ENCODE peak calls at places on chromosomes 3 and 15, in six cellular contexts. V is WERI-Rb-1, M is hepatocyte, W is pancreas, E is ovary, Q is upper lobe of right lung. C is an unnamed sample.
A peak's percentile ranks its signal among the peaks of the same experiment; 100 is the strongest.

GRCh38 chr3:194808709-194809108 is 123.0 kb downstream of the FAM43A start:
- DNase-seq in V (no peak), M (no peak), W (no peak), E (no peak), Q (no peak), C (peak; percentile 95)

GRCh38 chr15:40591310-40591845 is 2.7 kb upstream of the KNL1 start:
- DNase-seq in V (no peak), M (peak; percentile 23), W (no peak), E (no peak), Q (no peak), C (no peak)

GRCh38 chr3:110576962-110577361 is 494.7 kb upstream of the NECTIN3 start:
- DNase-seq in V (no peak), M (peak; percentile 20), W (no peak), E (no peak), Q (no peak), C (peak; percentile 72)

GRCh38 chr3:124600765-124601164 is 129.5 kb upstream of the UMPS start:
- DNase-seq in V (no peak), M (no peak), W (no peak), E (no peak), Q (no peak), C (no peak)

GRCh38 chr3:154178172-154178571 is 57.0 kb downstream of the ARHGEF26 start:
- DNase-seq in V (no peak), M (no peak), W (no peak), E (no peak), Q (no peak), C (no peak)

GRCh38 chr15:49406352-49407118 is 16.5 kb upstream of the FGF7 start:
- DNase-seq in V (no peak), M (no peak), W (no peak), E (no peak), Q (peak; percentile 55), C (no peak)

GRCh38 chr15:48592929-48593328 is 52.6 kb downstream of the FBN1 start:
- DNase-seq in V (no peak), M (no peak), W (no peak), E (no peak), Q (no peak), C (no peak)

GRCh38 chr3:46065751-46066256 is 38.5 kb upstream of the XCR1 start:
- DNase-seq in V (no peak), M (no peak), W (no peak), E (no peak), Q (no peak), C (no peak)

GRCh38 chr3:66581261-66581660 is 80.4 kb upstream of the LRIG1 start:
- DNase-seq in V (no peak), M (no peak), W (no peak), E (no peak), Q (no peak), C (no peak)

GRCh38 chr3:134249935-134250716 is 533 bp downstream of the RYK start:
- DNase-seq in V (peak; percentile 64), M (peak; percentile 79), W (peak; percentile 68), E (peak; percentile 56), Q (peak; percentile 87), C (peak; percentile 58)

GRCh38 chr3:14146381-14147062 is 21.7 kb downstream of the TMEM43 start:
- DNase-seq in V (peak; percentile 3), M (no peak), W (no peak), E (no peak), Q (no peak), C (no peak)

GRCh38 chr15:48391950-48392349 is 60.7 kb downstream of the DUT start:
- DNase-seq in V (no peak), M (no peak), W (no peak), E (no peak), Q (no peak), C (no peak)

GRCh38 chr3:181103605-181104004 is 114.1 kb upstream of the DNAJC19 start:
- DNase-seq in V (peak; percentile 47), M (peak; percentile 19), W (no peak), E (no peak), Q (no peak), C (peak; percentile 3)

GRCh38 chr3:132354916-132355702 is 37.9 kb downstream of the ACP3 start:
- DNase-seq in V (no peak), M (no peak), W (no peak), E (no peak), Q (no peak), C (peak; percentile 30)

GRCh38 chr15:74385442-74386132 is 18.1 kb upstream of the CYP11A1 start:
- DNase-seq in V (peak; percentile 26), M (no peak), W (no peak), E (no peak), Q (no peak), C (peak; percentile 41)

GRCh38 chr15:99371180-99372103 is 120.2 kb downstream of the LRRC28 start:
- DNase-seq in V (no peak), M (no peak), W (no peak), E (no peak), Q (no peak), C (no peak)

GRCh38 chr3:18444597-18445420 is 19.7 kb upstream of the SATB1 start:
- DNase-seq in V (peak; percentile 57), M (peak; percentile 89), W (peak; percentile 72), E (peak; percentile 67), Q (peak; percentile 89), C (peak; percentile 45)

GRCh38 chr3:71958533-71958932 is 173.6 kb upstream of the PROK2 start:
- DNase-seq in V (no peak), M (no peak), W (no peak), E (no peak), Q (no peak), C (no peak)

GRCh38 chr3:157159037-157159761 is 748 bp downstream of the CCNL1 start:
- DNase-seq in V (peak; percentile 70), M (peak; percentile 85), W (peak; percentile 73), E (peak; percentile 63), Q (peak; percentile 90), C (peak; percentile 37)

GRCh38 chr3:70980646-70981031 is 602.9 kb downstream of the FOXP1 start:
- DNase-seq in V (no peak), M (no peak), W (no peak), E (no peak), Q (no peak), C (no peak)

GRCh38 chr15:73686781-73687256 is 2.6 kb downstream of the CD276 start:
- DNase-seq in V (peak; percentile 33), M (peak; percentile 65), W (no peak), E (no peak), Q (no peak), C (peak; percentile 71)

GRCh38 chr3:71057526-71057894 is 526.0 kb downstream of the FOXP1 start:
- DNase-seq in V (no peak), M (no peak), W (no peak), E (no peak), Q (no peak), C (peak; percentile 38)

GRCh38 chr3:149547954-149548728 is 73.6 kb downstream of the TM4SF4 start:
- DNase-seq in V (no peak), M (peak; percentile 65), W (peak; percentile 65), E (peak; percentile 71), Q (no peak), C (peak; percentile 20)

GRCh38 chr3:41673643-41674042 is 288.3 kb downstream of the ULK4 start:
- DNase-seq in V (no peak), M (no peak), W (no peak), E (no peak), Q (no peak), C (no peak)

GRCh38 chr3:9028134-9028533 is 64.9 kb upstream of the RAD18 start:
- DNase-seq in V (no peak), M (peak; percentile 64), W (peak; percentile 89), E (peak; percentile 93), Q (peak; percentile 91), C (no peak)

GRCh38 chr3:154901263-154901662 is 178.9 kb upstream of the MME start:
- DNase-seq in V (no peak), M (no peak), W (no peak), E (no peak), Q (no peak), C (no peak)

GRCh38 chr3:48879994-48880377 is 18.7 kb downstream of the SLC25A20 start:
- DNase-seq in V (no peak), M (no peak), W (no peak), E (no peak), Q (no peak), C (no peak)

GRCh38 chr3:185943363-185944106 is 5.7 kb upstream of the TRA2B start:
- DNase-seq in V (peak; percentile 81), M (peak; percentile 92), W (peak; percentile 92), E (peak; percentile 85), Q (peak; percentile 90), C (peak; percentile 75)
- H3K27ac ChIP-seq in V (no peak overlapping the region), M (peak overlapping the region; percentile 23), W (peak overlapping the region; percentile 67), E (no peak overlapping the region), Q (peak overlapping the region; percentile 26), C (peak overlapping the region; percentile 59)

GRCh38 chr15:57607570-57608000 is 15.9 kb downstream of the MYZAP start:
- DNase-seq in V (no peak), M (peak; percentile 85), W (peak; percentile 70), E (no peak), Q (peak; percentile 78), C (peak; percentile 83)

GRCh38 chr15:57611938-57612337 is 20.2 kb downstream of the MYZAP start:
- DNase-seq in V (no peak), M (peak; percentile 65), W (peak; percentile 82), E (no peak), Q (no peak), C (peak; percentile 79)

GRCh38 chr15:57611119-57611518 is 19.4 kb downstream of the MYZAP start:
- DNase-seq in V (no peak), M (peak; percentile 81), W (no peak), E (no peak), Q (no peak), C (no peak)

GRCh38 chr15:57606816-57607215 is 15.1 kb downstream of the MYZAP start:
- DNase-seq in V (peak; percentile 73), M (no peak), W (no peak), E (no peak), Q (no peak), C (no peak)

GRCh38 chr15:57610130-57610529 is 18.4 kb downstream of the MYZAP start:
- DNase-seq in V (no peak), M (peak; percentile 89), W (peak; percentile 83), E (peak; percentile 71), Q (no peak), C (peak; percentile 62)
- TF ChIP-seq CTCF in V (no peak), M (no peak), W (no peak), E (no peak), Q (no peak), C (no peak)

GRCh38 chr3:177642042-177642441 is 444.8 kb upstream of the TBL1XR1 start:
- DNase-seq in V (no peak), M (no peak), W (no peak), E (no peak), Q (no peak), C (no peak)
- H3K27ac ChIP-seq in V (peak overlapping the region; percentile 16), M (no peak overlapping the region), W (no peak overlapping the region), E (no peak overlapping the region), Q (peak overlapping the region; percentile 27), C (no peak overlapping the region)

GRCh38 chr15:71106802-71107500 is 8.3 kb upstream of the THSD4 start:
- DNase-seq in V (no peak), M (no peak), W (no peak), E (no peak), Q (no peak), C (no peak)

GRCh38 chr15:71107501-71107815 is 7.8 kb upstream of the THSD4 start:
- DNase-seq in V (no peak), M (no peak), W (no peak), E (no peak), Q (no peak), C (no peak)

GRCh38 chr15:71110800-71111565 is 4.3 kb upstream of the THSD4 start:
- DNase-seq in V (no peak), M (no peak), W (no peak), E (no peak), Q (no peak), C (no peak)

GRCh38 chr15:71109890-71110289 is 5.4 kb upstream of the THSD4 start:
- DNase-seq in V (peak; percentile 52), M (no peak), W (no peak), E (no peak), Q (no peak), C (no peak)

GRCh38 chr15:71109130-71109529 is 6.1 kb upstream of the THSD4 start:
- DNase-seq in V (no peak), M (no peak), W (no peak), E (no peak), Q (no peak), C (no peak)
- TF ChIP-seq CTCF in V (no peak), M (peak; percentile 30), W (no peak), E (no peak), Q (no peak), C (no peak)

C was measured in RWPE1.